ENCODE peak calls at places on chromosomes 7 and 10, in six cellular contexts. Q, V, H, R, J and Y are unnamed samples.

GRCh38 chr7:112596260-112596659 is 115.5 kb downstream of the LSMEM1 start:
- DNase-seq in Q (no peak), V (no peak), H (no peak), R (no peak), J (no peak), Y (no peak)

GRCh38 chr7:112484671-112485097 is 3.9 kb downstream of the LSMEM1 start:
- DNase-seq in Q (peak), V (peak), H (no peak), R (peak), J (no peak), Y (peak)

GRCh38 chr10:73079779-73080178 is 16.9 kb downstream of the P4HA1 start:
- DNase-seq in Q (no peak), V (no peak), H (no peak), R (no peak), J (no peak), Y (no peak)

GRCh38 chr7:149773446-149774236 is at the start of gene ZNF467:
- DNase-seq in Q (no peak), V (peak), H (no peak), R (peak), J (no peak), Y (no peak)

GRCh38 chr10:361203-362135 is 226.2 kb downstream of the ZMYND11 start:
- DNase-seq in Q (no peak), V (peak), H (no peak), R (no peak), J (no peak), Y (no peak)

GRCh38 chr10:103564799-103565365 is 71.4 kb downstream of the NEURL1 start:
- DNase-seq in Q (no peak), V (no peak), H (peak), R (peak), J (no peak), Y (peak)

GRCh38 chr7:46080595-46081159 is 159.6 kb upstream of the IGFBP3 start:
- DNase-seq in Q (peak), V (no peak), H (no peak), R (no peak), J (no peak), Y (peak)

GRCh38 chr10:85642421-85643170 is 724.0 kb downstream of the GRID1 start:
- DNase-seq in Q (no peak), V (peak), H (no peak), R (peak), J (no peak), Y (peak)

GRCh38 chr10:99534939-99535763 is 2.4 kb downstream of the NKX2-3 start:
- DNase-seq in Q (no peak), V (peak), H (peak), R (no peak), J (no peak), Y (peak)

DNA sequence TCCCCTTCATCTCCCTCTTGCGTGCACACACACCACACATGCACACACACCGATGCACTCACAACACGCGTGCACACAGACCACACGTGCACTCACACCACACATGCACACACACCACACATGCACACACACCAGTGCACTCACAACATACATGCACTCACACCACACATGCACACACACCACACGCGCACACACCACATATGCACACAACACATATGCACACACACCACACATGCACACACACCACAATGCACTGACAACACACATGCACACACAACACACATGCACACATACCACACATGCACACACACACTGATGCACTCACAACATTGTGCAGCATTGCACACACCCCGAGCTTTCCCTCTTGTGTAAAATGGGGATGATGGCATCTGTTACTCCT is 68.1 kb downstream of the TRRAP start:
- DNase-seq in Q (no peak), V (no peak), H (no peak), R (no peak), J (no peak), Y (no peak)
- H2BK5ac ChIP-seq in Q (no peak), V (no peak), H (peak), R (no peak), J (no peak), Y (no peak)

DNA sequence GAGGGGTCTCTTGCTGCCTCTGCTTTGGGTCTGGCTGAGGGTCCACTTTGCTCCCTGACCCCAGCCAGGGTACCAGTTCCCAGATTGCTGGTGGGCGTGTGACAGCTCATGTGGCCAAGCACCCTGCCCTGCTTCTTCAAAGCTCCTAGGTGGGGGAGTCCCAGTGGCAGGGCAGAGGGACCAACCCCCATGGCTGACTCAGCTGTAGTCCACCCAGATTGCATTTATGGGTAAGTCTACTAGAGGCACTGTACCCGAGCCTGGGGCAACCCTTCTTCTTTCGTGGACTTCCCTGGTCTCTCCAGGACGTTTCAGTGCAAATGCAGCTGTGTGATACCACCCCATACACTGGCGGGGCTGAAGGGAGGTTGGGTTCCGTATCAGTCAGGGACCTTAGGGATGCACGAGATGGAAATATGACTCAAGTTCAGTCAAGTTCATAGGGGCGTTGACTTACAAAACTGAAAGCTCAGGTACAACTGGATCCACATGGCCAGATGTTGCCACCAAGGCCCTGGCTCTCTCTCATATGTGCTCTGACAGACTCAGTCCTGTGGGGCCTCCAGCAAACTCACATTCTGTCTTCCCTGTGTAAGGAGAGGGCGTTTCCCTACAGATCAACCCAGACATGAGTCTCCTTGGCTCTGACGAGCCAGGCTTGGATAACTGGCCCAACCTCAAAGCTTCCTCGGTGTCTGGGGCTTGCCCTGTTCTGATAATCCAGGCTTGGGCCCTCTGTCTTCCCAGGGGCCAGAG is 13.6 kb downstream of the PTPRE start:
- DNase-seq in Q (no peak), V (peak), H (no peak), R (no peak), J (no peak), Y (no peak)
- H3K4me3 ChIP-seq in Q (no peak), V (no peak), H (no peak), R (no peak), J (no peak), Y (no peak)

GRCh38 chr7:23114854-23115253 is 9.3 kb downstream of the KLHL7 start:
- DNase-seq in Q (peak), V (no peak), H (no peak), R (no peak), J (no peak), Y (no peak)
- H2BK5ac ChIP-seq in Q (no peak), V (no peak), H (peak), R (peak), J (no peak), Y (no peak)

GRCh38 chr7:50648570-50649169 is 83.5 kb upstream of the DDC start:
- DNase-seq in Q (no peak), V (no peak), H (peak), R (no peak), J (no peak), Y (no peak)

GRCh38 chr7:50649259-50649885 is 84.2 kb upstream of the DDC start:
- DNase-seq in Q (no peak), V (no peak), H (no peak), R (no peak), J (no peak), Y (no peak)

GRCh38 chr7:50648076-50648475 is 82.9 kb upstream of the DDC start:
- DNase-seq in Q (no peak), V (no peak), H (peak), R (no peak), J (no peak), Y (no peak)

GRCh38 chr7:50646069-50646468 is 80.9 kb upstream of the DDC start:
- DNase-seq in Q (no peak), V (no peak), H (no peak), R (no peak), J (no peak), Y (no peak)

DNA sequence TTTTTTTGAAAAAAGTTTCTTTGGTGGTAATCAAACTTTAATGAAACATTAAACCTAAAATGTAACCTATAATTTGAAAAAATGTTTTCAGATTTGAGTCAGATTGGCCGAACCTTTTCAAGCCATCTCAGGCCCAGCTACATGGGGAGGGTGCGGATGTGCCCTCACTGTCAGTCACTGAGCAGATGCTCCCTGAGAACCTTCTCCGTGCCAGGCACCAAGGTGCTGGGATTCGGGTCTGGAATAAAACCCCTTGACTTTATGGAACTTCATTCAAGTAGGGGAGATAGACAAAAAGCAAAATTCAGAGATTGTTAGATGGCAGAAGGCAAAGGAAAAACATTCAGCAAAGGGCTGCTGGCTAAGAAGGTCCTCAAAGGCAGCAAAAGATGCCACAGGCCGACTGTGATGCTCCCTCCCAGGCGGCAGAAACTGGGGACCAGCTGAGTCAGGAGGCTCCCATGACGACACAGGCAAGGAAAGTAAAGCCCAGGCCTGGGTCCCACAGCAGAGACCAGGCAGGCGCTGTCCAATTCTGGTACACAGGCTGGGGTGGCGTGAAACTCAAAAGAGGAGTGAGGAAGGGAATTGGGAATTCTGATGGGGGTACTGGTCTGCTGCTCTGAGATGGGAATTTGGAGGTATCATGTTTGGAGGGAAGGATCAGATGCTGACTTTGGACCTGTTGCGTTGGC is 82.2 kb upstream of the DDC start:
- DNase-seq in Q (no peak), V (no peak), H (peak), R (no peak), J (no peak), Y (no peak)
- H3K4me3 ChIP-seq in Q (no peak), V (no peak), H (no peak), R (no peak), J (no peak), Y (no peak)

GRCh38 chr7:55367283-55367840 is 2.2 kb downstream of the LANCL2 start:
- DNase-seq in Q (no peak), V (no peak), H (no peak), R (no peak), J (no peak), Y (no peak)

GRCh38 chr7:55363386-55364170 is 1.6 kb upstream of the LANCL2 start:
- DNase-seq in Q (no peak), V (no peak), H (no peak), R (no peak), J (no peak), Y (no peak)

GRCh38 chr7:55365103-55365679 is at the start of gene LANCL2:
- DNase-seq in Q (peak), V (peak), H (no peak), R (no peak), J (peak), Y (peak)

GRCh38 chr7:55366461-55367138 is 1.5 kb downstream of the LANCL2 start:
- DNase-seq in Q (no peak), V (peak), H (no peak), R (peak), J (no peak), Y (no peak)

GRCh38 chr7:55365680-55366460 is 733 bp downstream of the LANCL2 start:
- DNase-seq in Q (peak), V (peak), H (peak), R (peak), J (peak), Y (peak)
- H2BK5ac ChIP-seq in Q (peak), V (peak), H (peak), R (peak), J (peak), Y (peak)

GRCh38 chr10:129958118-129958685 is 5.9 kb downstream of the EBF3 start:
- DNase-seq in Q (no peak), V (no peak), H (no peak), R (peak), J (peak), Y (no peak)

GRCh38 chr10:129961274-129961839 is 2.7 kb downstream of the EBF3 start:
- DNase-seq in Q (no peak), V (no peak), H (no peak), R (no peak), J (peak), Y (no peak)

GRCh38 chr10:129960493-129961273 is 3.4 kb downstream of the EBF3 start:
- DNase-seq in Q (no peak), V (no peak), H (no peak), R (no peak), J (peak), Y (no peak)

GRCh38 chr10:129958686-129959543 is 5.2 kb downstream of the EBF3 start:
- DNase-seq in Q (no peak), V (no peak), H (peak), R (peak), J (peak), Y (no peak)

GRCh38 chr10:129959544-129960492 is 4.3 kb downstream of the EBF3 start:
- DNase-seq in Q (no peak), V (no peak), H (no peak), R (no peak), J (peak), Y (no peak)
- H3K4me3 ChIP-seq in Q (no peak), V (no peak), H (peak), R (no peak), J (peak), Y (no peak)

DNA sequence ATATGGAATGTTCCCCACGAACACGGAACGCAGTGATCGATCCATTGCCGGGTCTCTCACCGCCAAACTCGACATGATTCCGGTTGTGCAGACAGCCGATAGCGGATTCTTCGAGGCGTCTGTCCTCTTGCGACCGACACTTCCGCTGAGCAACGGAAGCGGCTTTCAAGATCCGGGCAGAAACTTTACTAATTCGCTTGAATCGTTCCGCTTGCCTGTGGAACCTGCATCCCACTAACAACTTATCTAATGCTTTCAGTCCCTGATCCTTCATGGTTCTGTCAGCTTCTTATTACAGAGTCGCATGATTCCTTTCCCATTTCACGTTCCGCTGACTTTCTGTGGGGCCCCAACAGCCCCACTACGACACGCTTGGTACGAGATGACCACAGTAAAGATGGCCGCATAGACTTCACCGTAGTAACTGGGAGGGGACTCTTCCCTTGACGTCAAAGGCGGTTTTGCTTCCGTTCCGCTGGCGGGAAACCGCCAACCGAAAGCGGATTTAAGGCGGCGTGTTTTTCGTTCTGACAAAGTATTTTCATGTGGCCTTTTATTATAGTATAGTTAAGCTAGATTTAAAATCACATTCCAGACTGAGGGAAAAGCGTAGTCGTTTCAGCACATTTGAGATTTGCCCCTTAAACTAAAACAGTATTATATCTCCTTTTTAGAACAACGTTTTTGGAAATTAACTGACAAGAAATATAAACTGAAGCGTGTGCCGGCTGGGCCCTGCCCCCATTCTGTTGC is at the start of gene CSTF2T:
- DNase-seq in Q (peak), V (peak), H (peak), R (peak), J (peak), Y (peak)
- H2BK5ac ChIP-seq in Q (peak), V (peak), H (peak), R (peak), J (peak), Y (peak)

GRCh38 chr7:140476698-140477261 is 2.5 kb downstream of the MKRN1 start:
- DNase-seq in Q (no peak), V (no peak), H (no peak), R (no peak), J (no peak), Y (no peak)
- H3K4me3 ChIP-seq in Q (no peak), V (no peak), H (peak), R (no peak), J (no peak), Y (no peak)

GRCh38 chr7:118183254-118183585 is 744 bp upstream of the LSM8 start:
- DNase-seq in Q (no peak), V (no peak), H (no peak), R (peak), J (no peak), Y (no peak)

GRCh38 chr7:118184392-118184899 is 482 bp downstream of the LSM8 start:
- DNase-seq in Q (no peak), V (no peak), H (no peak), R (no peak), J (no peak), Y (no peak)

GRCh38 chr7:118182618-118183253 is 1.2 kb upstream of the LSM8 start:
- DNase-seq in Q (no peak), V (peak), H (no peak), R (no peak), J (no peak), Y (no peak)

GRCh38 chr7:118185163-118185860 is 1.3 kb downstream of the LSM8 start:
- DNase-seq in Q (peak), V (peak), H (no peak), R (peak), J (no peak), Y (peak)

GRCh38 chr7:118183586-118184391 is at the start of gene LSM8:
- DNase-seq in Q (peak), V (peak), H (peak), R (peak), J (peak), Y (peak)
- H2BK5ac ChIP-seq in Q (peak), V (peak), H (peak), R (peak), J (peak), Y (peak)

GRCh38 chr10:35091994-35092393 is 1.9 kb upstream of the CUL2 start:
- DNase-seq in Q (no peak), V (no peak), H (no peak), R (no peak), J (no peak), Y (no peak)

GRCh38 chr10:35090162-35090954 is at the start of gene CUL2:
- DNase-seq in Q (peak), V (peak), H (peak), R (peak), J (peak), Y (peak)

GRCh38 chr10:35092851-35093250 is 2.7 kb upstream of the CUL2 start:
- DNase-seq in Q (no peak), V (no peak), H (no peak), R (no peak), J (no peak), Y (peak)

DNA sequence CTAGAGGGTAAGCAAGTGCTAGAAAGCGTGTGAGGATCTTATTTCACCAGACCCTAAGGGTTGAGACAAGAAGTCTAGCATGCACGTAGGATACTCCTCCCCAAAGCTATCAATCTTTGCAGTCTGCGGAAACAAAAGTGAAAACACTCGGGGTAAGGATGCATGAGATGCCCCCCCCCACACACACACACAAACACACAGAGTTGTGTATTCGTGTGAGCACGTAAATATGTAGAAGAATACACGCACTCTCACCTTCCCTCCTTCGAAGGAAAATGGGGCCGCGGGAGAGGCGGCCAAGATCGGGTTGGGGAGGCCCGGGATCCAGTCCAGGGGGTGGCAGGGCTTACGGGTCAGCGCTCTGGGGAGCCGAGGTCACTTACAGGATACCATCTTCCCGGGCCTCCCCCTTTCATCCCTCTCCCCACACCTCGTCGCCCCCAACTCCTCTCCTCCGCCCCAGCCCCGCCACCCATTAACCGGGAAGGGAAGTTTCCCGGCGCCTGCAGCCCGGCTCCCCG is 440 bp downstream of the CUL2 start:
- DNase-seq in Q (peak), V (peak), H (no peak), R (peak), J (no peak), Y (peak)
- H3K4me3 ChIP-seq in Q (peak), V (peak), H (peak), R (peak), J (peak), Y (peak)